ENCODE peak calls at places on chromosomes 4 and X, in five cellular contexts. One of them, this sample, is unnamed.

GRCh38 chrX:93673869-93674271 is at the start of gene FAM133A:
- DNase-seq in Daoy: peak
- DNase-seq in activated CD4-positive, alpha-beta T cell treated with anti-CD3 and anti-CD28 coated beads, Interleukin-2, amount 50 U/mL, for 1 hour: no peak
- DNase-seq in type B pancreatic cell: no peak
- DNase-seq in neural crest cell: no peak
- DNase-seq in this sample: no peak

GRCh38 chrX:45735571-45735970 is 534.9 kb upstream of the DIPK2B start:
- DNase-seq in neural crest cell: no peak
- DNase-seq in activated CD4-positive, alpha-beta T cell treated with anti-CD3 and anti-CD28 coated beads, Interleukin-2, amount 50 U/mL, for 1 hour: no peak
- DNase-seq in Daoy: no peak
- DNase-seq in type B pancreatic cell: no peak
- DNase-seq in this sample: no peak

GRCh38 chrX:17412692-17413091 is 37.7 kb downstream of the NHS start:
- DNase-seq in Daoy: peak
- DNase-seq in activated CD4-positive, alpha-beta T cell treated with anti-CD3 and anti-CD28 coated beads, Interleukin-2, amount 50 U/mL, for 1 hour: no peak
- DNase-seq in type B pancreatic cell: no peak
- DNase-seq in neural crest cell: no peak
- DNase-seq in this sample: no peak

GRCh38 chr4:132227349-132228165 is 921.5 kb upstream of the PCDH10 start:
- DNase-seq in neural crest cell: peak
- DNase-seq in Daoy: peak
- DNase-seq in type B pancreatic cell: no peak
- DNase-seq in activated CD4-positive, alpha-beta T cell treated with anti-CD3 and anti-CD28 coated beads, Interleukin-2, amount 50 U/mL, for 1 hour: no peak
- DNase-seq in this sample: no peak

GRCh38 chr4:25955705-25956104 is 41.7 kb downstream of the SMIM20 start:
- DNase-seq in neural crest cell: no peak
- DNase-seq in activated CD4-positive, alpha-beta T cell treated with anti-CD3 and anti-CD28 coated beads, Interleukin-2, amount 50 U/mL, for 1 hour: no peak
- DNase-seq in type B pancreatic cell: no peak
- DNase-seq in Daoy: no peak
- DNase-seq in this sample: no peak

GRCh38 chr4:153577053-153577452 is 107.0 kb upstream of the TLR2 start:
- DNase-seq in Daoy: no peak
- DNase-seq in neural crest cell: no peak
- DNase-seq in type B pancreatic cell: no peak
- DNase-seq in activated CD4-positive, alpha-beta T cell treated with anti-CD3 and anti-CD28 coated beads, Interleukin-2, amount 50 U/mL, for 1 hour: no peak
- DNase-seq in this sample: peak

GRCh38 chr4:25095756-25096552 is 64.3 kb downstream of the SEPSECS start:
- DNase-seq in type B pancreatic cell: no peak
- DNase-seq in activated CD4-positive, alpha-beta T cell treated with anti-CD3 and anti-CD28 coated beads, Interleukin-2, amount 50 U/mL, for 1 hour: no peak
- DNase-seq in neural crest cell: no peak
- DNase-seq in Daoy: no peak
- DNase-seq in this sample: peak

GRCh38 chrX:7996414-7996813 is 69.2 kb upstream of the PNPLA4 start:
- DNase-seq in neural crest cell: peak
- DNase-seq in Daoy: no peak
- DNase-seq in type B pancreatic cell: no peak
- DNase-seq in activated CD4-positive, alpha-beta T cell treated with anti-CD3 and anti-CD28 coated beads, Interleukin-2, amount 50 U/mL, for 1 hour: peak
- DNase-seq in this sample: peak

GRCh38 chr4:3862640-3863420 is 96.6 kb downstream of the ADRA2C start:
- DNase-seq in activated CD4-positive, alpha-beta T cell treated with anti-CD3 and anti-CD28 coated beads, Interleukin-2, amount 50 U/mL, for 1 hour: no peak
- DNase-seq in Daoy: no peak
- DNase-seq in neural crest cell: peak
- DNase-seq in type B pancreatic cell: no peak
- DNase-seq in this sample: no peak

GRCh38 chr4:77044458-77045124 is 31.2 kb downstream of the CCNI start:
- DNase-seq in Daoy: no peak
- DNase-seq in type B pancreatic cell: no peak
- DNase-seq in activated CD4-positive, alpha-beta T cell treated with anti-CD3 and anti-CD28 coated beads, Interleukin-2, amount 50 U/mL, for 1 hour: no peak
- DNase-seq in neural crest cell: no peak
- DNase-seq in this sample: peak

GRCh38 chrX:44675364-44676024 is 132.8 kb upstream of the FUNDC1 start:
- DNase-seq in activated CD4-positive, alpha-beta T cell treated with anti-CD3 and anti-CD28 coated beads, Interleukin-2, amount 50 U/mL, for 1 hour: no peak
- DNase-seq in Daoy: peak
- DNase-seq in type B pancreatic cell: no peak
- DNase-seq in neural crest cell: no peak
- DNase-seq in this sample: peak

GRCh38 chr4:72706633-72707032 is 137.6 kb upstream of the ADAMTS3 start:
- DNase-seq in activated CD4-positive, alpha-beta T cell treated with anti-CD3 and anti-CD28 coated beads, Interleukin-2, amount 50 U/mL, for 1 hour: no peak
- DNase-seq in Daoy: no peak
- DNase-seq in neural crest cell: no peak
- DNase-seq in type B pancreatic cell: no peak
- DNase-seq in this sample: no peak

GRCh38 chrX:95291561-95291960 is 1393.1 kb upstream of the DIAPH2 start:
- DNase-seq in activated CD4-positive, alpha-beta T cell treated with anti-CD3 and anti-CD28 coated beads, Interleukin-2, amount 50 U/mL, for 1 hour: no peak
- DNase-seq in Daoy: no peak
- DNase-seq in neural crest cell: no peak
- DNase-seq in type B pancreatic cell: no peak
- DNase-seq in this sample: no peak

GRCh38 chrX:115364625-115365024 is 75.1 kb downstream of the LUZP4 start:
- DNase-seq in Daoy: no peak
- DNase-seq in neural crest cell: no peak
- DNase-seq in type B pancreatic cell: no peak
- DNase-seq in activated CD4-positive, alpha-beta T cell treated with anti-CD3 and anti-CD28 coated beads, Interleukin-2, amount 50 U/mL, for 1 hour: no peak
- DNase-seq in this sample: no peak

GRCh38 chrX:11533211-11533651 is 132.5 kb downstream of the ARHGAP6 start:
- DNase-seq in Daoy: peak
- DNase-seq in type B pancreatic cell: no peak
- DNase-seq in activated CD4-positive, alpha-beta T cell treated with anti-CD3 and anti-CD28 coated beads, Interleukin-2, amount 50 U/mL, for 1 hour: no peak
- DNase-seq in neural crest cell: no peak
- DNase-seq in this sample: peak

GRCh38 chr4:39900966-39901365 is 76.7 kb downstream of the PDS5A start:
- DNase-seq in neural crest cell: no peak
- DNase-seq in Daoy: no peak
- DNase-seq in type B pancreatic cell: no peak
- DNase-seq in activated CD4-positive, alpha-beta T cell treated with anti-CD3 and anti-CD28 coated beads, Interleukin-2, amount 50 U/mL, for 1 hour: no peak
- DNase-seq in this sample: no peak

GRCh38 chr4:139761461-139761860 is 95.8 kb downstream of the MGST2 start:
- DNase-seq in type B pancreatic cell: no peak
- DNase-seq in activated CD4-positive, alpha-beta T cell treated with anti-CD3 and anti-CD28 coated beads, Interleukin-2, amount 50 U/mL, for 1 hour: no peak
- DNase-seq in Daoy: no peak
- DNase-seq in neural crest cell: no peak
- DNase-seq in this sample: peak

GRCh38 chr4:30350288-30350687 is 369.9 kb upstream of the PCDH7 start:
- DNase-seq in neural crest cell: no peak
- DNase-seq in Daoy: no peak
- DNase-seq in activated CD4-positive, alpha-beta T cell treated with anti-CD3 and anti-CD28 coated beads, Interleukin-2, amount 50 U/mL, for 1 hour: no peak
- DNase-seq in type B pancreatic cell: no peak
- DNase-seq in this sample: no peak

GRCh38 chr4:37540486-37540885 is 145.7 kb downstream of the RELL1 start:
- DNase-seq in Daoy: no peak
- DNase-seq in neural crest cell: no peak
- DNase-seq in type B pancreatic cell: no peak
- DNase-seq in activated CD4-positive, alpha-beta T cell treated with anti-CD3 and anti-CD28 coated beads, Interleukin-2, amount 50 U/mL, for 1 hour: no peak
- DNase-seq in this sample: no peak

GRCh38 chr4:121736735-121737351 is 28.1 kb downstream of the SMIM43 start:
- DNase-seq in type B pancreatic cell: no peak
- DNase-seq in neural crest cell: peak
- DNase-seq in Daoy: peak
- DNase-seq in activated CD4-positive, alpha-beta T cell treated with anti-CD3 and anti-CD28 coated beads, Interleukin-2, amount 50 U/mL, for 1 hour: no peak
- DNase-seq in this sample: peak

GRCh38 chr4:3316146-3316545 is 23.3 kb downstream of the RGS12 start:
- DNase-seq in Daoy: no peak
- DNase-seq in activated CD4-positive, alpha-beta T cell treated with anti-CD3 and anti-CD28 coated beads, Interleukin-2, amount 50 U/mL, for 1 hour: no peak
- DNase-seq in type B pancreatic cell: peak
- DNase-seq in neural crest cell: no peak
- DNase-seq in this sample: no peak

GRCh38 chr4:120085705-120086104 is 19.1 kb upstream of the MAD2L1 start:
- DNase-seq in neural crest cell: no peak
- DNase-seq in Daoy: no peak
- DNase-seq in type B pancreatic cell: no peak
- DNase-seq in activated CD4-positive, alpha-beta T cell treated with anti-CD3 and anti-CD28 coated beads, Interleukin-2, amount 50 U/mL, for 1 hour: no peak
- DNase-seq in this sample: no peak

GRCh38 chr4:33187035-33187434 is 2466.9 kb downstream of the PCDH7 start:
- DNase-seq in type B pancreatic cell: no peak
- DNase-seq in Daoy: no peak
- DNase-seq in activated CD4-positive, alpha-beta T cell treated with anti-CD3 and anti-CD28 coated beads, Interleukin-2, amount 50 U/mL, for 1 hour: no peak
- DNase-seq in neural crest cell: no peak
- DNase-seq in this sample: no peak

GRCh38 chr4:150072906-150073714 is 5.1 kb upstream of the DCLK2 start:
- DNase-seq in activated CD4-positive, alpha-beta T cell treated with anti-CD3 and anti-CD28 coated beads, Interleukin-2, amount 50 U/mL, for 1 hour: no peak
- DNase-seq in Daoy: no peak
- DNase-seq in type B pancreatic cell: no peak
- DNase-seq in neural crest cell: no peak
- DNase-seq in this sample: no peak